ENCODE peak calls at places on chromosomes 4 and X, in seven cellular contexts. B is GM23248; A is psoas muscle; T is activated effector memory CD4-positive, alpha-beta T cell treated with Interleukin-2 at 50 U/mL for 16 hours; M is Panc1; D is MV-4-11; G is PC-3. F is an unnamed sample.

GRCh38 chr4:98113005-98113404 is 30.3 kb downstream of the STPG2 start:
- DNase-seq in B (peak; percentile 48), A (no peak), T (no peak), M (no peak), D (no peak), G (peak; percentile 51), F (peak; percentile 34)

GRCh38 chr4:53026233-53026632 is 164.1 kb downstream of the RASL11B start:
- DNase-seq in B (no peak), A (no peak), T (no peak), M (no peak), D (no peak), G (no peak), F (no peak)

GRCh38 chr4:6331018-6331417 is 61.4 kb downstream of the WFS1 start:
- DNase-seq in B (peak; percentile 43), A (peak; percentile 30), T (no peak), M (no peak), D (no peak), G (peak; percentile 47), F (peak; percentile 38)

GRCh38 chrX:106619797-106620196 is 8.0 kb downstream of the RADX start:
- DNase-seq in B (peak; percentile 30), A (no peak), T (no peak), M (no peak), D (no peak), G (peak; percentile 34), F (peak; percentile 29)

GRCh38 chrX:47145408-47146120 is 543 bp downstream of the RBM10 start:
- DNase-seq in B (peak; percentile 57), A (no peak), T (no peak), M (no peak), D (no peak), G (no peak), F (no peak)

GRCh38 chr4:147019061-147019460 is 73.4 kb upstream of the TTC29 start:
- DNase-seq in B (peak; percentile 71), A (peak; percentile 68), T (peak; percentile 12), M (peak; percentile 17), D (peak; percentile 2), G (peak; percentile 72), F (peak; percentile 65)

GRCh38 chr4:161577604-161578301 is 586.0 kb downstream of the FSTL5 start:
- DNase-seq in B (peak; percentile 3), A (no peak), T (no peak), M (no peak), D (peak; percentile 36), G (peak; percentile 57), F (peak; percentile 75)

GRCh38 chr4:59369228-59369627 is 1830.9 kb upstream of the ADGRL3 start:
- DNase-seq in B (no peak), A (no peak), T (no peak), M (no peak), D (no peak), G (no peak), F (no peak)

GRCh38 chr4:89803915-89804314 is 33.0 kb downstream of the SNCA start:
- DNase-seq in B (no peak), A (no peak), T (no peak), M (no peak), D (no peak), G (peak; percentile 7), F (no peak)

GRCh38 chr4:83535520-83535944 is 376 bp upstream of the GPAT3 start:
- DNase-seq in B (peak; percentile 76), A (peak; percentile 79), T (peak; percentile 22), M (no peak), D (peak; percentile 17), G (peak; percentile 81), F (peak; percentile 69)

GRCh38 chr4:176469546-176469945 is 149.8 kb downstream of the SPCS3 start:
- DNase-seq in B (no peak), A (no peak), T (no peak), M (no peak), D (no peak), G (no peak), F (peak; percentile 3)

GRCh38 chr4:76090241-76090691 is 15.8 kb downstream of the ART3 start:
- DNase-seq in B (peak; percentile 88), A (no peak), T (no peak), M (no peak), D (peak; percentile 99), G (no peak), F (peak; percentile 91)

GRCh38 chr4:136121431-136121830 is 1410.9 kb downstream of the PCDH18 start:
- DNase-seq in B (no peak), A (no peak), T (no peak), M (no peak), D (no peak), G (peak; percentile 19), F (peak; percentile 16)

GRCh38 chr4:163071308-163071707 is 95.4 kb downstream of the NAF1 start:
- DNase-seq in B (peak; percentile 32), A (no peak), T (no peak), M (no peak), D (no peak), G (peak; percentile 15), F (no peak)

GRCh38 chr4:77817304-77818076 is 1.7 kb downstream of the CNOT6L start:
- DNase-seq in B (peak; percentile 53), A (no peak), T (no peak), M (no peak), D (no peak), G (no peak), F (peak; percentile 5)

GRCh38 chr4:188008377-188008776 is 12.8 kb downstream of the ZFP42 start:
- DNase-seq in B (peak; percentile 4), A (no peak), T (no peak), M (no peak), D (peak; percentile 51), G (peak; percentile 72), F (peak; percentile 79)

GRCh38 chr4:184722798-184723197 is 11.1 kb downstream of the CENPU start:
- DNase-seq in B (no peak), A (no peak), T (no peak), M (no peak), D (peak; percentile 11), G (peak; percentile 15), F (no peak)

GRCh38 chr4:156609421-156609820 is 362.2 kb downstream of the PDGFC start:
- DNase-seq in B (no peak), A (peak; percentile 47), T (no peak), M (no peak), D (peak; percentile 75), G (no peak), F (no peak)

GRCh38 chr4:168854216-168854921 is 155.7 kb downstream of the CBR4 start:
- DNase-seq in B (peak; percentile 42), A (peak; percentile 56), T (no peak), M (no peak), D (no peak), G (no peak), F (no peak)

GRCh38 chrX:54180403-54180802 is 2.7 kb downstream of the FAM120C start:
- DNase-seq in B (peak; percentile 43), A (no peak), T (no peak), M (no peak), D (no peak), G (peak; percentile 39), F (peak; percentile 62)

GRCh38 chr4:1837069-1837468 is 18.9 kb downstream of the LETM1 start:
- DNase-seq in B (no peak), A (no peak), T (no peak), M (no peak), D (no peak), G (no peak), F (no peak)

GRCh38 chrX:55135171-55135570 is 46.4 kb downstream of the PAGE2 start:
- DNase-seq in B (peak; percentile 47), A (peak; percentile 50), T (no peak), M (peak; percentile 24), D (no peak), G (peak; percentile 55), F (peak; percentile 42)

GRCh38 chr4:41216294-41217019 is 2.1 kb upstream of the APBB2 start:
- DNase-seq in B (peak; percentile 85), A (peak; percentile 81), T (peak; percentile 8), M (no peak), D (no peak), G (peak; percentile 83), F (peak; percentile 88)

GRCh38 chr4:41436365-41437263 is 101.3 kb upstream of the LIMCH1 start:
- DNase-seq in B (no peak), A (no peak), T (no peak), M (no peak), D (no peak), G (no peak), F (no peak)

GRCh38 chrX:110665636-110666035 is 130.0 kb downstream of the CHRDL1 start:
- DNase-seq in B (peak; percentile 58), A (no peak), T (no peak), M (no peak), D (peak; percentile 22), G (peak; percentile 48), F (peak; percentile 61)

GRCh38 chrX:106649523-106650428 is 38.0 kb downstream of the RADX start:
- DNase-seq in B (no peak), A (no peak), T (no peak), M (no peak), D (no peak), G (no peak), F (no peak)

GRCh38 chrX:108267561-108267960 is 170.7 kb downstream of the COL4A6 start:
- DNase-seq in B (no peak), A (no peak), T (no peak), M (no peak), D (no peak), G (no peak), F (peak; percentile 13)

GRCh38 chr4:12672320-12672719 is 811.8 kb downstream of the RAB28 start:
- DNase-seq in B (no peak), A (no peak), T (no peak), M (no peak), D (no peak), G (no peak), F (no peak)

GRCh38 chr4:118749347-118749988 is 64.3 kb downstream of the METTL14 start:
- DNase-seq in B (no peak), A (no peak), T (no peak), M (no peak), D (no peak), G (no peak), F (no peak)

GRCh38 chrX:65813245-65813644 is 145.8 kb downstream of the MSN start:
- DNase-seq in B (no peak), A (no peak), T (no peak), M (no peak), D (no peak), G (no peak), F (no peak)

GRCh38 chr4:107699466-107700206 is 20.4 kb downstream of the PAPSS1 start:
- DNase-seq in B (peak; percentile 22), A (no peak), T (no peak), M (no peak), D (no peak), G (no peak), F (no peak)

GRCh38 chrX:154761977-154762528 is 611 bp upstream of the DKC1 start:
- DNase-seq in B (peak; percentile 20), A (no peak), T (no peak), M (no peak), D (no peak), G (no peak), F (no peak)

GRCh38 chr4:152535236-152535902 is 523 bp downstream of the FBXW7 start:
- DNase-seq in B (peak; percentile 45), A (no peak), T (no peak), M (no peak), D (no peak), G (no peak), F (peak; percentile 13)

GRCh38 chr4:100299019-100299418 is 108.8 kb upstream of the DDIT4L start:
- DNase-seq in B (peak; percentile 96), A (no peak), T (no peak), M (no peak), D (no peak), G (peak; percentile 29), F (peak; percentile 88)

GRCh38 chr4:31620476-31620875 is 900.3 kb downstream of the PCDH7 start:
- DNase-seq in B (no peak), A (no peak), T (no peak), M (no peak), D (peak; percentile 5), G (peak; percentile 7), F (peak; percentile 15)

GRCh38 chr4:109184421-109184956 is 118.0 kb downstream of the COL25A1 start:
- DNase-seq in B (peak; percentile 23), A (peak; percentile 61), T (no peak), M (no peak), D (no peak), G (no peak), F (no peak)

GRCh38 chr4:140344621-140345020 is 28.8 kb upstream of the SCOC start:
- DNase-seq in B (no peak), A (no peak), T (no peak), M (no peak), D (no peak), G (no peak), F (no peak)

F was measured in ELR.